ENCODE peak calls at places on chromosomes 1 and 21, in eight cellular contexts. K, O, Y, A, D, T, B and F are unnamed samples.

GRCh38 chr1:117707371-117707770 is 101.5 kb downstream of the TENT5C start:
- DNase-seq in K (no peak), O (no peak), Y (no peak), A (no peak), D (no peak), T (no peak), B (no peak), F (no peak)

GRCh38 chr1:226603030-226603960 is 54.7 kb downstream of the STUM start:
- DNase-seq in K (no peak), O (peak; percentile 74), Y (peak; percentile 71), A (peak; percentile 89), D (peak; percentile 48), T (peak; percentile 66), B (peak; percentile 24), F (peak; percentile 57)

GRCh38 chr1:22747735-22748073 is 37.1 kb downstream of the EPHB2 start:
- DNase-seq in K (no peak), O (no peak), Y (no peak), A (no peak), D (no peak), T (no peak), B (no peak), F (no peak)

GRCh38 chr1:117070124-117070523 is 10.0 kb downstream of the TTF2 start:
- DNase-seq in K (no peak), O (no peak), Y (no peak), A (no peak), D (peak; percentile 67), T (no peak), B (no peak), F (no peak)

GRCh38 chr1:165073402-165074007 is 283.0 kb downstream of the LMX1A start:
- DNase-seq in K (peak; percentile 37), O (peak; percentile 19), Y (no peak), A (no peak), D (peak; percentile 56), T (no peak), B (peak; percentile 14), F (no peak)

GRCh38 chr21:45013271-45013841 is 61.0 kb upstream of the ADARB1 start:
- DNase-seq in K (no peak), O (no peak), Y (no peak), A (peak; percentile 74), D (no peak), T (no peak), B (no peak), F (no peak)

GRCh38 chr1:220922951-220923350 is 43.7 kb downstream of the HLX start:
- DNase-seq in K (no peak), O (no peak), Y (no peak), A (no peak), D (no peak), T (no peak), B (no peak), F (no peak)

GRCh38 chr1:178093958-178094751 is at the start of gene RASAL2:
- DNase-seq in K (peak; percentile 82), O (peak; percentile 41), Y (peak; percentile 71), A (peak; percentile 85), D (peak; percentile 46), T (peak; percentile 66), B (peak; percentile 57), F (peak; percentile 39)

GRCh38 chr1:39110325-39110851 is 84.2 kb downstream of the NDUFS5 start:
- DNase-seq in K (no peak), O (no peak), Y (no peak), A (no peak), D (peak; percentile 76), T (peak; percentile 80), B (no peak), F (no peak)

GRCh38 chr1:39109653-39110052 is 83.5 kb downstream of the NDUFS5 start:
- DNase-seq in K (no peak), O (no peak), Y (no peak), A (no peak), D (no peak), T (no peak), B (no peak), F (no peak)

GRCh38 chr1:39106949-39107740 is 81.0 kb downstream of the NDUFS5 start:
- DNase-seq in K (no peak), O (no peak), Y (no peak), A (no peak), D (no peak), T (no peak), B (no peak), F (no peak)

GRCh38 chr1:39105841-39106765 is 80.0 kb downstream of the NDUFS5 start:
- DNase-seq in K (no peak), O (peak; percentile 35), Y (peak; percentile 59), A (peak; percentile 81), D (no peak), T (peak; percentile 73), B (peak; percentile 61), F (no peak)

DNA sequence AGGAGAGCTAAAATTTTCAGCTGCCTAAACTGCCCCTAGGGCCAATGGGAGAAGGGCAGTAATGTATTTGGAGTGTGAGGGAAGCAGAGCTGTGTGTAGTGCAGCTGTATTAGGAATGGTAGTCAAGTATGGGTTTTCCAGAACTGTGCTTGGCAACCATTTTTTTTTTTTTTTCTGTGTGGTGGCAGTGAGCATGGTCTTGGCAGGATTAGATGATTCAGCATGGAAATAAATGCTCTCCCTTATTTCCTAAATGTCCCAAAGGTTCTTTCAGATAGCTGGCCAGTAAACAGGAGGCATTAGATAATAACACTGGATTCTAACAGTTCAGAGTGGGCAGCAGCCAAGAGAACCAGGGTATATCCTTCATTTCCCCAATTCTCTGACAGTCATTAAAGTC is 81.7 kb downstream of the NDUFS5 start:
- DNase-seq in K (no peak), O (no peak), Y (no peak), A (no peak), D (no peak), T (no peak), B (no peak), F (no peak)
- H3K4me3 ChIP-seq in K (peak overlapping the region; percentile 81), O (no peak overlapping the region), Y (peak overlapping the region; percentile 94), A (peak overlapping the region; percentile 98), D (peak overlapping the region; percentile 95), T (peak overlapping the region; percentile 4), B (no peak overlapping the region), F (peak overlapping the region; percentile 84)

GRCh38 chr1:53681647-53682368 is 57.2 kb downstream of the GLIS1 start:
- DNase-seq in K (peak; percentile 50), O (peak; percentile 43), Y (peak; percentile 24), A (no peak), D (peak; percentile 24), T (peak; percentile 59), B (peak; percentile 26), F (peak; percentile 54)
- TF ChIP-seq CTCF in K (peak; percentile 34), O (peak; percentile 65), Y (no peak), A (peak; percentile 48), D (peak; percentile 27), T (no peak), B (peak; percentile 17), F (no peak)

GRCh38 chr1:65148548-65149390 is 766 bp downstream of the AK4 start:
- DNase-seq in K (peak; percentile 38), O (peak; percentile 54), Y (peak; percentile 43), A (no peak), D (peak; percentile 19), T (peak; percentile 32), B (peak; percentile 14), F (peak; percentile 44)
- TF ChIP-seq POLR2A in K (no peak), O (peak; percentile 27), Y (no peak), A (no peak), D (no peak), T (no peak), B (no peak), F (no peak)

GRCh38 chr1:58996341-58997059 is 212.7 kb upstream of the JUN start:
- DNase-seq in K (no peak), O (no peak), Y (no peak), A (no peak), D (no peak), T (no peak), B (no peak), F (no peak)
- H3K4me3 ChIP-seq in K (no peak overlapping the region), O (no peak overlapping the region), Y (no peak overlapping the region), A (no peak overlapping the region), D (no peak overlapping the region), T (no peak overlapping the region), B (no peak overlapping the region), F (no peak overlapping the region)

DNA sequence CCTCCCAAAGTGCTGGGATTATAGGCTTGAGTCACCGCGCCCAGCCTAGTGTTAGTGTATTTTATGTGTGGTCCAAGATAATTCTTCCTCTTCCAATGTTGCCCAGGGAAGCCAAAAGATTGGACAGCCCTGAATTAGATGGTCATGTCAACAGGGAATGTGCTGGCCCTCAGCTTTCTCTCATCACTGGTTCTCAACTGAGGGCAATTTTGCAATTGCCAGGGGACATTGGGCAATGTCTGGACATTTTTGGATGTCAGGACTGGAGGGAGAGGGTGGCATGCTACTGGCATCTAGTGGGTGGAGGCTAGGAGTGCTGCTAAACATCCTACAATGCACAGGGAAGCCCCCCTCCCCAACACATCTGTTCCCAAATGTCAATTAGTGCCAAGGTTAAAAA is 95.0 kb downstream of the LAMC2 start:
- DNase-seq in K (no peak), O (no peak), Y (no peak), A (no peak), D (peak; percentile 49), T (no peak), B (no peak), F (no peak)
- TF ChIP-seq CTCF in K (no peak), O (no peak), Y (no peak), A (no peak), D (no peak), T (no peak), B (no peak), F (no peak)

DNA sequence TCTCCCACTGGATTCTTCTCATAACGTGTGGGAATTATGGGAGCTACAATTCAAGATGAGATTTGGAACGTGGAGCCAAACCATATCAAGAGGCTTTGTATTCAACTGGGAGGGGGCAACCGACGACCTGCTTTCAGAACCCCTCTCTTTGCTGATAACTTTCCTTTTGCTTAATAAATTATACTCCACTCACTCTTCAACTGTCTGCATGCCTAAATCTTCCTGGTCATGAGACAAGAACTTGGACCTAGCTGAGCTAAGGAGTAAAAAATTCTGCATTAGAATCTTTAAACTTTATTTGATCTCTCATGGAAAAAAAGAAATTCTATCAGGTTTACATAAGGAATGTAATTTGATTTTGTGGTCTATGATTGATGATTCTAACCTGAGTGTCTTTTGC is 86.7 kb upstream of the CYYR1 start:
- DNase-seq in K (no peak), O (no peak), Y (no peak), A (no peak), D (no peak), T (no peak), B (no peak), F (no peak)
- TF ChIP-seq POLR2A in K (no peak), O (no peak), Y (no peak), A (no peak), D (no peak), T (no peak), B (no peak), F (no peak)

GRCh38 chr1:197912739-197913494 is 4.3 kb upstream of the LHX9 start:
- DNase-seq in K (no peak), O (no peak), Y (no peak), A (no peak), D (no peak), T (no peak), B (no peak), F (no peak)

GRCh38 chr1:197913495-197914276 is 3.5 kb upstream of the LHX9 start:
- DNase-seq in K (no peak), O (no peak), Y (no peak), A (no peak), D (no peak), T (no peak), B (no peak), F (no peak)

GRCh38 chr1:197911172-197911856 is 5.9 kb upstream of the LHX9 start:
- DNase-seq in K (no peak), O (no peak), Y (no peak), A (no peak), D (no peak), T (no peak), B (no peak), F (no peak)

GRCh38 chr1:197910120-197911110 is 6.8 kb upstream of the LHX9 start:
- DNase-seq in K (no peak), O (no peak), Y (no peak), A (no peak), D (no peak), T (no peak), B (no peak), F (no peak)

GRCh38 chr1:197911857-197912696 is 5.1 kb upstream of the LHX9 start:
- DNase-seq in K (no peak), O (no peak), Y (no peak), A (no peak), D (no peak), T (no peak), B (no peak), F (no peak)
- H3K4me3 ChIP-seq in K (peak overlapping the region; percentile 46), O (no peak overlapping the region), Y (no peak overlapping the region), A (peak overlapping the region; percentile 19), D (no peak overlapping the region), T (no peak overlapping the region), B (no peak overlapping the region), F (peak overlapping the region; percentile 23)